ENCODE peak calls at places on chromosomes 7 and 10, in nine cellular contexts. X, R, K, S, O, N, F, W and J are unnamed samples.

GRCh38 chr10:112332509-112333228 is 41.2 kb upstream of the ACSL5 start:
- DNase-seq in R (no peak), S (no peak), O (no peak), N (no peak), F (peak; percentile 81), X (no peak), W (no peak), K (no peak), J (no peak)

GRCh38 chr7:130297628-130298027 is 4.7 kb downstream of the CPA4 start:
- DNase-seq in N (no peak), K (no peak), S (no peak), O (no peak), X (no peak), W (no peak), F (no peak), R (no peak), J (peak; percentile 46)

GRCh38 chr7:2196381-2197378 is 36.1 kb downstream of the MAD1L1 start:
- DNase-seq in W (no peak), O (no peak), S (no peak), X (no peak), F (no peak), N (peak; percentile 54), K (no peak), R (no peak), J (no peak)

GRCh38 chr7:80218723-80219122 is 84.1 kb downstream of the GNAI1 start:
- DNase-seq in N (peak; percentile 22), X (peak; percentile 74), W (no peak), S (no peak), K (peak; percentile 24), R (no peak), F (no peak), O (no peak), J (no peak)

GRCh38 chr7:30157217-30157616 is 22.4 kb downstream of the MTURN start:
- DNase-seq in N (no peak), W (no peak), R (no peak), X (no peak), F (no peak), K (no peak), S (peak; percentile 55), O (no peak), J (no peak)

GRCh38 chr10:101766753-101767599 is 8.9 kb downstream of the FGF8 start:
- DNase-seq in N (peak; percentile 83), F (no peak), R (no peak), X (no peak), K (no peak), W (no peak), O (no peak), S (no peak), J (no peak)

GRCh38 chr7:106418526-106418925 is 133.7 kb upstream of the NAMPT start:
- DNase-seq in X (peak; percentile 54), N (no peak), S (no peak), O (no peak), W (no peak), R (no peak), F (no peak), K (peak; percentile 9), J (no peak)

GRCh38 chr10:89074120-89074519 is 83.5 kb downstream of the FAS start:
- DNase-seq in F (peak; percentile 34), X (peak; percentile 42), N (no peak), S (no peak), O (no peak), K (no peak), W (no peak), R (peak; percentile 66), J (no peak)

GRCh38 chr10:124626759-124627380 is 117.3 kb downstream of the FAM53B start:
- DNase-seq in N (no peak), S (peak; percentile 61), X (no peak), R (no peak), O (no peak), F (no peak), K (no peak), W (no peak), J (no peak)

GRCh38 chr7:92833766-92834605 is 2.4 kb downstream of the CDK6 start:
- DNase-seq in X (peak; percentile 84), K (no peak), F (peak; percentile 84), R (peak; percentile 77), N (peak; percentile 94), W (peak; percentile 66), S (peak; percentile 68), O (no peak), J (peak; percentile 69)

GRCh38 chr7:37342665-37343471 is 105.8 kb downstream of the ELMO1 start:
- DNase-seq in N (no peak), X (no peak), R (peak; percentile 51), K (no peak), W (peak; percentile 10), O (peak; percentile 67), F (peak; percentile 33), S (peak; percentile 80), J (no peak)

GRCh38 chr7:44966731-44967538 is 11.9 kb downstream of the MYO1G start:
- DNase-seq in F (no peak), W (no peak), K (no peak), R (no peak), N (no peak), X (no peak), S (no peak), O (no peak), J (no peak)

GRCh38 chr7:7228967-7229366 is 46.6 kb downstream of the C1GALT1 start:
- DNase-seq in R (no peak), F (no peak), K (no peak), W (no peak), O (no peak), N (no peak), X (no peak), S (no peak), J (no peak)

GRCh38 chr10:52332815-52333214 is 18.7 kb downstream of the DKK1 start:
- DNase-seq in F (no peak), R (no peak), K (no peak), O (no peak), X (no peak), W (no peak), S (no peak), N (no peak), J (no peak)

GRCh38 chr7:96558530-96558929 is 151.1 kb downstream of the SEM1 start:
- DNase-seq in F (no peak), N (peak; percentile 59), W (no peak), X (peak; percentile 35), K (no peak), O (no peak), R (no peak), S (no peak), J (no peak)

DNA sequence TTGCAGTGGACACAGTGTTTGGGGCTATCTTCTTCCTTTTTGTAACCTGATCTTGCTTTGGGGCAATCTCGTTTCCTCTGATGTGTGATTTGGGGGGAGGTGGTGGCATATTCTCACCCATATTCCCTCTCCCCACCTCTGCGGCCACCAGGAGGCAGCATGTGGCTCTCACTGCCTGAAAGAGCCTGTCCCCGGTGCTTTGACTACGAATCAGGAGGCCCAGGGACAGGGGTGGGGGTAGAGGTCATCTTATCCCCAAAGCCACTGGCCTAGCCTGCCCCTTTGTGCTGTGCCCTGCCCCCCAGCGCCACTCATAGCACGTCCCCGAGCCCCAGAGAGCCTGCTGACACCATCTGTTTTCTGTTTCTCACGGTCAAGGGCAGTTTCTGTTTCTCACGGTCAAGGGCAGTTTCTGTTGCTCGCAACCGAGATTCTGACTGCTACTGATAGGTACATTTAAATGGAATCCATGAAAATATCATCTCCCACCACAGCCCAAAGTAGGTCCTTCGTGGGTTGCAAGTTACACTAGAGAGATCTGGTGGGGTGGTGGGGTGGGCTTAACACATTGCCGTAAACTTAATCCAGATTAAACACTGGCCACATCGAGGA is 28.2 kb downstream of the PHYH start:
- DNase-seq in R (peak; percentile 63), W (peak; percentile 53), S (peak; percentile 71), N (peak; percentile 66), F (peak; percentile 67), X (peak; percentile 17), K (no peak), O (peak; percentile 26), J (peak; percentile 50)
- TF ChIP-seq CTCF in R (peak; percentile 29), W (peak; percentile 44), S (no peak), N (peak; percentile 57), F (peak; percentile 64), X (peak; percentile 34), K (peak; percentile 44), O (peak; percentile 88), J (peak; percentile 51)

DNA sequence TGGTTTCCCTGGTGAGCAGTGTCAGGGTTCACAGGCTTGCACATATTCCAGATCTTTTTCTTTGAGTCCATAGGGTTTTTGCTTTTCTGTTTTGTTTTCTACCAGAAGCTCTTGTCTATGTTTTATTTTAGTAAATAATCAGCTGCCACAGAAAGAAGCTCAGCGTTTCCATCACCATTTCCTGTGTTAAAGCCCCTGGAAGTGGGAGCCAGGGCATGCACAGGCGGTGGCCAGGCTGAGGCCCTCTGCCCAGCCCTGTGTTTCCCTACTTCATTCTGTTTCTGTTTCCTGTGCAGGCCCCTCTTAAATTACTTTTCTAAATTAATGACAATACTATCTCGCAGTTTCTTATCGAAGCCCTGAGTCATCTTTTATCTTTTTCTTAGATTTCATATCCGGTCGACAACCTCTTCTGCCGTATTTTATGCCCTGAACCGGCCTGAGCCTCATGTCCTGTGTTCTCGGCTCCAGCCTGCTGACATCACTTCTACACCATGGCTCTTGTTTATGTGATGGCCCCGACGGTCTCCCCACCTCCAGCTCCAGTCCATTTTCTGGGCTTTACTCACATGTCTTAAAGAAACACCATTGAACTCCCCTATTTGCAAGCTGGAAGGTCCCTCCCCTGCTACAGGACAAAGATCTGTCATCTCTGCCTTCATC is 442.2 kb downstream of the TCERG1L start:
- DNase-seq in F (no peak), S (no peak), X (no peak), O (no peak), N (no peak), W (no peak), R (no peak), K (no peak), J (no peak)
- TF ChIP-seq CTCF in F (no peak), S (no peak), X (no peak), O (no peak), N (no peak), W (no peak), R (no peak), K (no peak), J (no peak)

GRCh38 chr10:95831076-95831475 is 75.1 kb downstream of the ENTPD1 start:
- DNase-seq in K (no peak), S (no peak), O (no peak), W (no peak), R (no peak), F (no peak), N (no peak), X (no peak), J (no peak)
- TF ChIP-seq CTCF in K (no peak), S (no peak), O (no peak), W (no peak), R (no peak), F (no peak), N (no peak), X (no peak), J (no peak)

DNA sequence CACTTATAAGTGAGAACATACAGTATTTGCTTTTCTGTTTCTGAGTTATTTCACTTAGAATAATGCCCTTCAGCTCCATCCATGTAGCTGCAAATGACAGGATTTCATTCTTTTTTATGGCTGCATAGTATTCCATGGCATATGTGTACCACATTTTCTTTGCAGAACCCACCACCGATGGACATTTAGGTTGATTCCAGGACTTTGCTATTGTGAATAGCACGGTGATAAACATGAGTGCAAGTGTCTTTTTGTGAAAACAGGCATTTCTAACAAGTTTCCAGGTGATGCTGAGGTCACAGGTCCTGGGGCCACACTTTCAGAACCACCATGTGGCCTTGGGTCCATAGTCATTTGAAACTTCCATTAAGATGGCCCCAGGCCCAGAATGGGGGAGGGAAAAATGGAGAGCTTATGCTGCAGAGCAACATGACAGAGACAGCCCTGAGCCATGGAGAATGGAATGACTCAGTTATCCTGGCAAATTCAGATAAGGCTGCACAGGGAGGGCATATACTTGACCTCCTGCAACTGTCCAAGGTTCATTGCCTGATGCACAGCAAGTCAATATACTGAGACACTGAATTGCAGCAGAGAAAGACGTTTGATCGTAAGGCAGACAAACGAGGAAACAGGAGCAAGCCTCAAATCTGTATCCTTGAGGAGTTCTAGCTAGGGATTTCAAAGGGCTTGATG is 248.0 kb upstream of the GALNT17 start:
- DNase-seq in F (no peak), R (no peak), N (no peak), S (no peak), X (no peak), K (no peak), O (no peak), W (no peak), J (no peak)
- TF ChIP-seq CTCF in F (no peak), R (no peak), N (no peak), S (no peak), X (no peak), K (no peak), O (no peak), W (no peak), J (no peak)